ENCODE peak calls at places on chromosome 5, in ten cellular contexts. One of them, this sample, is unnamed.
A peak's percentile ranks its signal among the peaks of the same experiment; 100 is the strongest.

GRCh38 chr5:107570805-107571531 is 99.8 kb downstream of the EFNA5 start:
- DNase-seq in cardiac muscle cell: no peak
- DNase-seq in lower lobe of right lung: no peak
- DNase-seq in tibial artery: no peak
- DNase-seq in WERI-Rb-1: peak; percentile 42
- DNase-seq in SK-N-SH: no peak
- DNase-seq in neural progenitor cell: peak; percentile 48
- DNase-seq in pancreas: no peak
- DNase-seq in suprapubic skin: no peak
- DNase-seq in AG04450: no peak
- DNase-seq in this sample: no peak

GRCh38 chr5:39523821-39524220 is 99.0 kb upstream of the DAB2 start:
- DNase-seq in cardiac muscle cell: no peak
- DNase-seq in lower lobe of right lung: no peak
- DNase-seq in tibial artery: no peak
- DNase-seq in WERI-Rb-1: no peak
- DNase-seq in SK-N-SH: no peak
- DNase-seq in neural progenitor cell: no peak
- DNase-seq in pancreas: no peak
- DNase-seq in suprapubic skin: no peak
- DNase-seq in AG04450: no peak
- DNase-seq in this sample: no peak

GRCh38 chr5:69093771-69094570 is at the start of gene SLC30A5:
- DNase-seq in cardiac muscle cell: peak; percentile 100
- DNase-seq in lower lobe of right lung: peak; percentile 99
- DNase-seq in tibial artery: peak; percentile 100
- DNase-seq in WERI-Rb-1: peak; percentile 100
- DNase-seq in SK-N-SH: peak; percentile 96
- DNase-seq in neural progenitor cell: peak; percentile 99
- DNase-seq in pancreas: peak; percentile 100
- DNase-seq in suprapubic skin: peak; percentile 98
- DNase-seq in AG04450: peak; percentile 100
- DNase-seq in this sample: peak; percentile 100

GRCh38 chr5:58156354-58156753 is 303.5 kb downstream of the PLK2 start:
- DNase-seq in cardiac muscle cell: no peak
- DNase-seq in lower lobe of right lung: no peak
- DNase-seq in tibial artery: no peak
- DNase-seq in WERI-Rb-1: peak; percentile 14
- DNase-seq in SK-N-SH: no peak
- DNase-seq in neural progenitor cell: no peak
- DNase-seq in pancreas: no peak
- DNase-seq in suprapubic skin: no peak
- DNase-seq in AG04450: no peak
- DNase-seq in this sample: no peak

GRCh38 chr5:141843156-141843927 is 34.9 kb downstream of the PCDH1 start:
- DNase-seq in cardiac muscle cell: no peak
- DNase-seq in lower lobe of right lung: no peak
- DNase-seq in tibial artery: no peak
- DNase-seq in WERI-Rb-1: no peak
- DNase-seq in SK-N-SH: no peak
- DNase-seq in neural progenitor cell: no peak
- DNase-seq in pancreas: no peak
- DNase-seq in suprapubic skin: no peak
- DNase-seq in AG04450: no peak
- DNase-seq in this sample: no peak

GRCh38 chr5:131394128-131394527 is 130.3 kb downstream of the CDC42SE2 start:
- DNase-seq in cardiac muscle cell: no peak
- DNase-seq in lower lobe of right lung: no peak
- DNase-seq in tibial artery: no peak
- DNase-seq in WERI-Rb-1: no peak
- DNase-seq in SK-N-SH: no peak
- DNase-seq in neural progenitor cell: no peak
- DNase-seq in pancreas: no peak
- DNase-seq in suprapubic skin: no peak
- DNase-seq in AG04450: no peak
- DNase-seq in this sample: no peak

GRCh38 chr5:43729846-43730478 is 127.0 kb downstream of the NNT start:
- DNase-seq in cardiac muscle cell: peak; percentile 17
- DNase-seq in lower lobe of right lung: no peak
- DNase-seq in tibial artery: no peak
- DNase-seq in WERI-Rb-1: no peak
- DNase-seq in SK-N-SH: no peak
- DNase-seq in neural progenitor cell: no peak
- DNase-seq in pancreas: no peak
- DNase-seq in suprapubic skin: no peak
- DNase-seq in AG04450: peak; percentile 3
- DNase-seq in this sample: no peak

GRCh38 chr5:154485850-154486426 is 7.9 kb upstream of the HAND1 start:
- DNase-seq in cardiac muscle cell: no peak
- DNase-seq in lower lobe of right lung: no peak
- DNase-seq in tibial artery: no peak
- DNase-seq in WERI-Rb-1: no peak
- DNase-seq in SK-N-SH: peak; percentile 63
- DNase-seq in neural progenitor cell: no peak
- DNase-seq in pancreas: no peak
- DNase-seq in suprapubic skin: no peak
- DNase-seq in AG04450: no peak
- DNase-seq in this sample: no peak

GRCh38 chr5:83374547-83374946 is 97.0 kb upstream of the VCAN start:
- DNase-seq in cardiac muscle cell: no peak
- DNase-seq in lower lobe of right lung: no peak
- DNase-seq in tibial artery: peak; percentile 58
- DNase-seq in WERI-Rb-1: no peak
- DNase-seq in SK-N-SH: no peak
- DNase-seq in neural progenitor cell: no peak
- DNase-seq in pancreas: no peak
- DNase-seq in suprapubic skin: no peak
- DNase-seq in AG04450: no peak
- DNase-seq in this sample: no peak

GRCh38 chr5:172593306-172593705 is 47.8 kb upstream of the NEURL1B start:
- DNase-seq in cardiac muscle cell: no peak
- DNase-seq in lower lobe of right lung: no peak
- DNase-seq in tibial artery: no peak
- DNase-seq in WERI-Rb-1: no peak
- DNase-seq in SK-N-SH: no peak
- DNase-seq in neural progenitor cell: no peak
- DNase-seq in pancreas: no peak
- DNase-seq in suprapubic skin: no peak
- DNase-seq in AG04450: no peak
- DNase-seq in this sample: no peak

GRCh38 chr5:125485003-125485641 is 738.7 kb upstream of the ZNF608 start:
- DNase-seq in cardiac muscle cell: peak; percentile 19
- DNase-seq in lower lobe of right lung: no peak
- DNase-seq in tibial artery: peak; percentile 66
- DNase-seq in WERI-Rb-1: no peak
- DNase-seq in SK-N-SH: peak; percentile 32
- DNase-seq in neural progenitor cell: peak; percentile 46
- DNase-seq in pancreas: no peak
- DNase-seq in suprapubic skin: no peak
- DNase-seq in AG04450: peak; percentile 94
- DNase-seq in this sample: no peak

GRCh38 chr5:146765089-146765832 is 113.3 kb downstream of the PPP2R2B start:
- DNase-seq in cardiac muscle cell: no peak
- DNase-seq in lower lobe of right lung: no peak
- DNase-seq in tibial artery: no peak
- DNase-seq in WERI-Rb-1: no peak
- DNase-seq in SK-N-SH: no peak
- DNase-seq in neural progenitor cell: no peak
- DNase-seq in pancreas: no peak
- DNase-seq in suprapubic skin: no peak
- DNase-seq in AG04450: no peak
- DNase-seq in this sample: no peak

GRCh38 chr5:79122963-79123362 is 11.4 kb downstream of the BHMT start:
- DNase-seq in cardiac muscle cell: no peak
- DNase-seq in lower lobe of right lung: no peak
- DNase-seq in tibial artery: no peak
- DNase-seq in WERI-Rb-1: no peak
- DNase-seq in SK-N-SH: no peak
- DNase-seq in neural progenitor cell: no peak
- DNase-seq in pancreas: no peak
- DNase-seq in suprapubic skin: no peak
- DNase-seq in AG04450: no peak
- DNase-seq in this sample: no peak

GRCh38 chr5:149618581-149619248 is 37.4 kb downstream of the ARHGEF37 start:
- DNase-seq in cardiac muscle cell: peak; percentile 59
- DNase-seq in lower lobe of right lung: no peak
- DNase-seq in tibial artery: no peak
- DNase-seq in WERI-Rb-1: peak; percentile 71
- DNase-seq in SK-N-SH: peak; percentile 78
- DNase-seq in neural progenitor cell: peak; percentile 68
- DNase-seq in pancreas: no peak
- DNase-seq in suprapubic skin: no peak
- DNase-seq in AG04450: peak; percentile 24
- DNase-seq in this sample: no peak

GRCh38 chr5:125269926-125270325 is 523.5 kb upstream of the ZNF608 start:
- DNase-seq in cardiac muscle cell: no peak
- DNase-seq in lower lobe of right lung: no peak
- DNase-seq in tibial artery: no peak
- DNase-seq in WERI-Rb-1: no peak
- DNase-seq in SK-N-SH: no peak
- DNase-seq in neural progenitor cell: no peak
- DNase-seq in pancreas: no peak
- DNase-seq in suprapubic skin: no peak
- DNase-seq in AG04450: no peak
- DNase-seq in this sample: no peak

GRCh38 chr5:126119894-126120442 is 303.2 kb upstream of the GRAMD2B start:
- DNase-seq in cardiac muscle cell: no peak
- DNase-seq in lower lobe of right lung: no peak
- DNase-seq in tibial artery: no peak
- DNase-seq in WERI-Rb-1: no peak
- DNase-seq in SK-N-SH: no peak
- DNase-seq in neural progenitor cell: no peak
- DNase-seq in pancreas: no peak
- DNase-seq in suprapubic skin: no peak
- DNase-seq in AG04450: no peak
- DNase-seq in this sample: no peak

GRCh38 chr5:179892255-179892654 is 15.4 kb downstream of the TBC1D9B start:
- DNase-seq in cardiac muscle cell: no peak
- DNase-seq in lower lobe of right lung: no peak
- DNase-seq in tibial artery: no peak
- DNase-seq in WERI-Rb-1: no peak
- DNase-seq in SK-N-SH: no peak
- DNase-seq in neural progenitor cell: no peak
- DNase-seq in pancreas: no peak
- DNase-seq in suprapubic skin: no peak
- DNase-seq in AG04450: no peak
- DNase-seq in this sample: no peak

GRCh38 chr5:154444559-154445421 is 1.0 kb upstream of the SAP30L start:
- DNase-seq in cardiac muscle cell: peak; percentile 29
- DNase-seq in lower lobe of right lung: no peak
- DNase-seq in tibial artery: no peak
- DNase-seq in WERI-Rb-1: peak; percentile 18
- DNase-seq in SK-N-SH: peak; percentile 57
- DNase-seq in neural progenitor cell: peak; percentile 59
- DNase-seq in pancreas: peak; percentile 67
- DNase-seq in suprapubic skin: no peak
- DNase-seq in AG04450: no peak
- DNase-seq in this sample: peak; percentile 75

GRCh38 chr5:96880402-96881164 is 4.3 kb downstream of the ERAP2 start:
- DNase-seq in cardiac muscle cell: no peak
- DNase-seq in lower lobe of right lung: no peak
- DNase-seq in tibial artery: no peak
- DNase-seq in WERI-Rb-1: no peak
- DNase-seq in SK-N-SH: no peak
- DNase-seq in neural progenitor cell: no peak
- DNase-seq in pancreas: no peak
- DNase-seq in suprapubic skin: no peak
- DNase-seq in AG04450: peak; percentile 20
- DNase-seq in this sample: no peak
- H3K4me3 ChIP-seq in cardiac muscle cell: no peak overlapping the region
- H3K4me3 ChIP-seq in lower lobe of right lung: peak overlapping the region; percentile 2
- H3K4me3 ChIP-seq in tibial artery: no peak overlapping the region
- H3K4me3 ChIP-seq in WERI-Rb-1: no peak overlapping the region
- H3K4me3 ChIP-seq in SK-N-SH: no peak overlapping the region
- H3K4me3 ChIP-seq in neural progenitor cell: no peak overlapping the region
- H3K4me3 ChIP-seq in pancreas: no peak overlapping the region
- H3K4me3 ChIP-seq in suprapubic skin: no peak overlapping the region
- H3K4me3 ChIP-seq in AG04450: no peak overlapping the region
- H3K4me3 ChIP-seq in this sample: no peak overlapping the region

DNA sequence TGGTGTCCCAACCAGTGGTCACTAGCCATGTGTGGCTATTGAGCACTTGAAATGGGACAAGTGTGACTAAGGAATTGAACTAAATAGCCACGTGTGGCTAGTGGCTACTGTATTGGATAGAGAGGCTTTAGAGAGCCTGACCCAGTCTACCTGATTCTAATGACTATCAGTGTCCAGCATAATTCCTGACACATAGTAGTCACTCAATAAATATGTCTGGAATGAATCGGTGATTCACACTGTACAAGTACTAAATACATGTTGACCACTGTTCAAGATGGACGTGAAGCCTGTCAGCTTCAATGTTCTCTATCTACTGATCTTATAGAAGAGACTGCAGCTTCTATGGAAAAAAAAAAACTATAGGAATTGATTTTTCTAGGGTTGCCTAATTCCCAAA is 57.7 kb upstream of the MAST4 start:
- DNase-seq in cardiac muscle cell: no peak
- DNase-seq in lower lobe of right lung: no peak
- DNase-seq in tibial artery: no peak
- DNase-seq in WERI-Rb-1: no peak
- DNase-seq in SK-N-SH: no peak
- DNase-seq in neural progenitor cell: no peak
- DNase-seq in pancreas: no peak
- DNase-seq in suprapubic skin: no peak
- DNase-seq in AG04450: no peak
- DNase-seq in this sample: no peak
- H3K27ac ChIP-seq in cardiac muscle cell: no peak overlapping the region
- H3K27ac ChIP-seq in lower lobe of right lung: no peak overlapping the region
- H3K27ac ChIP-seq in tibial artery: no peak overlapping the region
- H3K27ac ChIP-seq in WERI-Rb-1: no peak overlapping the region
- H3K27ac ChIP-seq in SK-N-SH: no peak overlapping the region
- H3K27ac ChIP-seq in neural progenitor cell: no peak overlapping the region
- H3K27ac ChIP-seq in pancreas: no peak overlapping the region
- H3K27ac ChIP-seq in suprapubic skin: no peak overlapping the region
- H3K27ac ChIP-seq in AG04450: no peak overlapping the region
- H3K27ac ChIP-seq in this sample: no peak overlapping the region

DNA sequence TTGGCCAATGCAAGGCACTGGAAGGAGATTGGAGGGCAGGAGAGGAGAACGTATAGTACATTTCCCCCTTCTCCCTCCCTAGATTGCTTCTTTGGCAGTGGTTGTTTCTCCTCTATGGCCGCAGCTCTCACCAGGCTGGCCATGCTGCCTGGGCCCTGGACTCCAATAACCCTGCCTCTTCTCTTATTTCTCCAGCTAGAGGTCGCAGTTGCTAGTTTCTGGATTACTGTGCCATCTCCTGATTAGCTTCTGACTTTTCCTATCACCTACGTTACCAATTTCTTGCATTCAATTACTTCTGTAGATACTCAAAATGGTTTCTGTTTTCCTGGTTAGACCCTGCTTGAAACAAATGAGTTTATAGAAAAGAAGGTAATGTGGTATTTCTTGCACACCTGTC is 2.4 kb upstream of the MACIR start:
- DNase-seq in cardiac muscle cell: peak; percentile 43
- DNase-seq in lower lobe of right lung: no peak
- DNase-seq in tibial artery: no peak
- DNase-seq in WERI-Rb-1: no peak
- DNase-seq in SK-N-SH: no peak
- DNase-seq in neural progenitor cell: peak; percentile 24
- DNase-seq in pancreas: no peak
- DNase-seq in suprapubic skin: no peak
- DNase-seq in AG04450: no peak
- DNase-seq in this sample: no peak
- TF ChIP-seq CTCF in cardiac muscle cell: peak; percentile 11
- TF ChIP-seq CTCF in lower lobe of right lung: no peak
- TF ChIP-seq CTCF in tibial artery: no peak
- TF ChIP-seq CTCF in WERI-Rb-1: peak; percentile 34
- TF ChIP-seq CTCF in SK-N-SH: peak; percentile 15
- TF ChIP-seq CTCF in neural progenitor cell: peak; percentile 35
- TF ChIP-seq CTCF in pancreas: no peak
- TF ChIP-seq CTCF in suprapubic skin: no peak
- TF ChIP-seq CTCF in AG04450: peak; percentile 27
- TF ChIP-seq CTCF in this sample: no peak

GRCh38 chr5:14356305-14356704 is 213.2 kb downstream of the TRIO start:
- DNase-seq in cardiac muscle cell: no peak
- DNase-seq in lower lobe of right lung: no peak
- DNase-seq in tibial artery: no peak
- DNase-seq in WERI-Rb-1: no peak
- DNase-seq in SK-N-SH: no peak
- DNase-seq in neural progenitor cell: no peak
- DNase-seq in pancreas: no peak
- DNase-seq in suprapubic skin: no peak
- DNase-seq in AG04450: no peak
- DNase-seq in this sample: no peak
- H3K4me3 ChIP-seq in cardiac muscle cell: no peak overlapping the region
- H3K4me3 ChIP-seq in lower lobe of right lung: no peak overlapping the region
- H3K4me3 ChIP-seq in tibial artery: no peak overlapping the region
- H3K4me3 ChIP-seq in WERI-Rb-1: no peak overlapping the region
- H3K4me3 ChIP-seq in SK-N-SH: no peak overlapping the region
- H3K4me3 ChIP-seq in neural progenitor cell: no peak overlapping the region
- H3K4me3 ChIP-seq in pancreas: no peak overlapping the region
- H3K4me3 ChIP-seq in suprapubic skin: no peak overlapping the region
- H3K4me3 ChIP-seq in AG04450: no peak overlapping the region
- H3K4me3 ChIP-seq in this sample: no peak overlapping the region